ENCODE peak calls at places on chromosomes 11 and 22, in four cellular contexts. F is CD4-positive, alpha-beta memory T cell; Q is uterus; E is GM23248. B is an unnamed sample. For H3K4me1, the result is how much of the 10 kb centered on the place peaks cover.

GRCh38 chr11:71444811-71445210 is 3.4 kb downstream of the DHCR7 start:
- DNase-seq in F (no peak), E (no peak), Q (no peak), B (no peak)

GRCh38 chr22:46653596-46653995 is 33.4 kb downstream of the GRAMD4 start:
- DNase-seq in Q (no peak), F (no peak), E (no peak), B (no peak)

GRCh38 chr22:27137809-27138400 is 480.5 kb downstream of the MIAT start:
- DNase-seq in Q (no peak), F (no peak), E (no peak), B (no peak)

GRCh38 chr11:2097356-2097997 is 41.7 kb downstream of the IGF2 start:
- DNase-seq in Q (peak), E (peak), F (no peak), B (peak)

GRCh38 chr11:46120711-46121327 is 435 bp downstream of the PHF21A start:
- DNase-seq in F (no peak), E (peak), Q (peak), B (peak)

GRCh38 chr11:70719516-70719915 is 321.2 kb downstream of the CTTN start:
- DNase-seq in F (no peak), E (no peak), Q (no peak), B (no peak)

GRCh38 chr22:38267086-38267485 is 5.7 kb downstream of the TMEM184B start:
- DNase-seq in E (peak), F (peak), Q (no peak), B (peak)

GRCh38 chr11:45371251-45371749 is 85.2 kb upstream of the SYT13 start:
- DNase-seq in Q (peak), E (peak), F (peak), B (peak)

GRCh38 chr22:44309137-44309536 is 3.6 kb downstream of the SHISAL1 start:
- DNase-seq in E (peak), F (no peak), Q (peak), B (no peak)

GRCh38 chr11:12094872-12095800 is 15.3 kb upstream of the MICAL2 start:
- DNase-seq in Q (no peak), F (no peak), E (no peak), B (no peak)

GRCh38 chr11:2368178-2368850 is 8.8 kb upstream of the CD81 start:
- DNase-seq in F (no peak), Q (no peak), E (no peak), B (no peak)

GRCh38 chr11:73314121-73314948 is 6.3 kb downstream of the ARHGEF17 start:
- DNase-seq in E (peak), Q (peak), F (no peak), B (no peak)
- H3K4me1 ChIP-seq in E (half or more), Q (under half), F (under half), B (half or more)

GRCh38 chr11:68311155-68312116 is 955 bp upstream of the LRP5 start:
- DNase-seq in Q (no peak), E (no peak), F (no peak), B (no peak)
- H3K4me3 ChIP-seq in Q (no peak), E (no peak), F (no peak), B (peak)

GRCh38 chr11:100681064-100681502 is 6.0 kb upstream of the ARHGAP42 start:
- DNase-seq in Q (peak), E (no peak), F (no peak), B (peak)
- H3K27ac ChIP-seq in Q (no peak), E (no peak), F (no peak), B (no peak)

DNA sequence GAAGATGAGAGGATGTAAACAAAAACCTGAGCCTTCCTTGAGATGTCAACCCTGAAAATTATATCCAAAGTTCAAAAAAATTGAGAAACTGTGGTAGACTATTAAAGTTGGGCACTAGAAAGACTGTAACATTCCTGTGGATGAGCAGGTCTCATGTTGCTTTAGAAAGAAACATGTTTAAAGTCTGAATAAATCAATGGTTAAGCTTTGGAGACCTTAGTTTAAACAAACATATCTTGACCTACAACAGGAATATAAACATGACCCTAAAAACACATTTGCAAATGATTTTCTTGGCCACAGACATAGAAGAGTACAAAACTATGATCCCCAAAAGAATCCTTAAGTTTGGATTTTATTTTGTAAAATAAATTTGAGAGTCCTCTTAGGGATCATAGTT is 38.1 kb upstream of the PCF11 start:
- DNase-seq in F (no peak), E (no peak), Q (no peak), B (no peak)
- H3K4me1 ChIP-seq in F (half or more), E (under half), Q (under half), B (under half)

GRCh38 chr11:134024420-134025085 is 44.3 kb upstream of the JAM3 start:
- DNase-seq in Q (no peak), F (no peak), E (peak), B (no peak)

GRCh38 chr11:134026655-134027343 is 42.1 kb upstream of the JAM3 start:
- DNase-seq in E (no peak), F (no peak), Q (no peak), B (no peak)

GRCh38 chr11:134025086-134025437 is 43.8 kb upstream of the JAM3 start:
- DNase-seq in E (no peak), F (no peak), Q (no peak), B (peak)

GRCh38 chr11:134028368-134028920 is 40.4 kb upstream of the JAM3 start:
- DNase-seq in F (no peak), Q (no peak), E (no peak), B (no peak)

GRCh38 chr11:134027671-134028070 is 41.2 kb upstream of the JAM3 start:
- DNase-seq in Q (no peak), F (peak), E (no peak), B (no peak)
- H3K4me3 ChIP-seq in Q (no peak), F (no peak), E (no peak), B (no peak)